ENCODE peak calls at places on chromosomes 16 and 17, in ten cellular contexts. N is mucosa of descending colon, V is tibial artery, F is heart left ventricle, D is transverse colon, Q is uterus, R is GM12864, O is mammary epithelial cell, B is tibial nerve, H is B cell. M is an unnamed sample.

GRCh38 chr17:47696717-47697642 is 3.0 kb downstream of the TBKBP1 start:
- DNase-seq in N (no peak), V (no peak), F (no peak), D (no peak), Q (peak; percentile 11), R (no peak), O (no peak), B (no peak), H (no peak), M (no peak)

GRCh38 chr17:8687732-8688131 is 56.9 kb downstream of the CCDC42 start:
- DNase-seq in N (no peak), V (no peak), F (no peak), D (no peak), Q (no peak), R (no peak), O (no peak), B (no peak), H (no peak), M (no peak)

GRCh38 chr17:58328195-58329034 is at the start of gene TSPOAP1:
- DNase-seq in N (no peak), V (no peak), F (no peak), D (peak; percentile 46), Q (no peak), R (peak; percentile 91), O (no peak), B (no peak), H (peak; percentile 85), M (no peak)

GRCh38 chr17:27671591-27671910 is 40.6 kb downstream of the LGALS9 start:
- DNase-seq in N (no peak), V (no peak), F (no peak), D (no peak), Q (no peak), R (no peak), O (no peak), B (no peak), H (no peak), M (no peak)

GRCh38 chr17:16989230-16989952 is 17.5 kb upstream of the TNFRSF13B start:
- DNase-seq in N (peak; percentile 62), V (no peak), F (no peak), D (peak; percentile 73), Q (no peak), R (peak; percentile 91), O (no peak), B (no peak), H (peak; percentile 56), M (no peak)

GRCh38 chr16:47503936-47504335 is 42.8 kb downstream of the PHKB start:
- DNase-seq in N (no peak), V (no peak), F (no peak), D (no peak), Q (no peak), R (no peak), O (peak; percentile 53), B (no peak), H (no peak), M (no peak)

GRCh38 chr17:30212750-30213149 is 22.7 kb downstream of the SLC6A4 start:
- DNase-seq in N (no peak), V (no peak), F (no peak), D (no peak), Q (no peak), R (peak; percentile 41), O (no peak), B (no peak), H (no peak), M (peak; percentile 40)

GRCh38 chr17:66405836-66406679 is 103.6 kb downstream of the PRKCA start:
- DNase-seq in N (no peak), V (no peak), F (no peak), D (no peak), Q (no peak), R (no peak), O (no peak), B (no peak), H (no peak), M (no peak)

GRCh38 chr16:54503011-54503410 is 216.4 kb upstream of the IRX3 start:
- DNase-seq in N (peak; percentile 47), V (no peak), F (peak; percentile 73), D (peak; percentile 36), Q (no peak), R (no peak), O (no peak), B (no peak), H (no peak), M (no peak)

GRCh38 chr16:69150146-69150865 is 17.9 kb downstream of the UTP4 start:
- DNase-seq in N (peak; percentile 92), V (peak; percentile 54), F (peak; percentile 52), D (peak; percentile 60), Q (peak; percentile 78), R (no peak), O (peak; percentile 47), B (no peak), H (peak; percentile 67), M (no peak)

GRCh38 chr17:48549909-48550308 is 5.0 kb upstream of the HOXB2 start:
- DNase-seq in N (no peak), V (no peak), F (no peak), D (no peak), Q (no peak), R (no peak), O (peak; percentile 57), B (no peak), H (no peak), M (no peak)

GRCh38 chr17:78129385-78130079 is 977 bp upstream of the TMC6 start:
- DNase-seq in N (no peak), V (no peak), F (no peak), D (peak; percentile 50), Q (no peak), R (no peak), O (no peak), B (no peak), H (no peak), M (no peak)

GRCh38 chr17:7367083-7367482 is 12.1 kb downstream of the TMEM95 start:
- DNase-seq in N (no peak), V (no peak), F (no peak), D (no peak), Q (no peak), R (no peak), O (no peak), B (no peak), H (no peak), M (no peak)

GRCh38 chr16:30977502-30977901 is 7.5 kb upstream of the HSD3B7 start:
- DNase-seq in N (no peak), V (no peak), F (no peak), D (no peak), Q (no peak), R (no peak), O (no peak), B (no peak), H (no peak), M (no peak)
- TF ChIP-seq CTCF in N (no peak), V (no peak), F (peak; percentile 16), D (no peak), Q (no peak), R (peak; percentile 56), O (peak; percentile 30), B (no peak), H (peak; percentile 23), M (no peak)

DNA sequence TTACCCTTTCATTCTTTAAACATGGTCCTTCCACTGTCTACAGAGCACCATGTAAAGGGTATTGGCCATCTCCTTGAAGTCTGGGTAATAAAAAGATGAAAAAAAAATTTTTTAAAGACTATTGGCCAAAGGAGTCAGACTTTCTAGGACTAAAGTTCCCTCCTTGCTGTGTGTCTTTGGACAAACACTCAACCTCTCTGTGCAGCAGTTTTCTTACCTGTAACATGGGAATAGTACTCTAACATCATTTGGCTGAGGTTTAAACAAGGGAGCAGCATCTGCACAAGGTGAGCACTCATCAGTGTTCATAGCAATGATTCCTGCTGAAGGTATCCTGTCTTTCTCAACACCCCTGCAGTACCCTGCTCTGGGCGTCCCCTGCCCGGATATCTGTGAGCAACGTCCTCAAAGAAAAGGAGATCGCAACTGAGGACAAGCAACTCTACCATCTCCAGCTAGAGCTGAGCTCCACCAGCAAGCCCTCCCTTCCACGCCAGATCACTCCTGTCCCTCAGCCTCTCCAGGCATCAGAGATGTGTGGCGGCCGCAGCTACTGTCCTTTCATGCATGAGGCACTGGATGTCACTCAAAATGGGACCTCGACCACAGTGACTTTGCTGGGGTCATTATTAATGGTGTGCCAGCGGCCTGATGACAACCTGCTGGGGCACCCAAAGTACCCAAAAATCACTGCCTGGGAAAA is 29.5 kb upstream of the RPH3AL start:
- DNase-seq in N (no peak), V (no peak), F (no peak), D (no peak), Q (no peak), R (no peak), O (no peak), B (no peak), H (no peak), M (no peak)
- TF ChIP-seq CTCF in N (no peak), V (no peak), F (no peak), D (no peak), Q (no peak), R (no peak), O (no peak), B (no peak), H (no peak), M (no peak)

GRCh38 chr16:87305505-87306391 is 11.4 kb downstream of the C16orf95 start:
- DNase-seq in N (peak; percentile 17), V (no peak), F (no peak), D (no peak), Q (no peak), R (no peak), O (peak; percentile 41), B (no peak), H (no peak), M (no peak)
- TF ChIP-seq CTCF in N (no peak), V (no peak), F (no peak), D (no peak), Q (no peak), R (no peak), O (peak; percentile 49), B (no peak), H (no peak), M (no peak)

DNA sequence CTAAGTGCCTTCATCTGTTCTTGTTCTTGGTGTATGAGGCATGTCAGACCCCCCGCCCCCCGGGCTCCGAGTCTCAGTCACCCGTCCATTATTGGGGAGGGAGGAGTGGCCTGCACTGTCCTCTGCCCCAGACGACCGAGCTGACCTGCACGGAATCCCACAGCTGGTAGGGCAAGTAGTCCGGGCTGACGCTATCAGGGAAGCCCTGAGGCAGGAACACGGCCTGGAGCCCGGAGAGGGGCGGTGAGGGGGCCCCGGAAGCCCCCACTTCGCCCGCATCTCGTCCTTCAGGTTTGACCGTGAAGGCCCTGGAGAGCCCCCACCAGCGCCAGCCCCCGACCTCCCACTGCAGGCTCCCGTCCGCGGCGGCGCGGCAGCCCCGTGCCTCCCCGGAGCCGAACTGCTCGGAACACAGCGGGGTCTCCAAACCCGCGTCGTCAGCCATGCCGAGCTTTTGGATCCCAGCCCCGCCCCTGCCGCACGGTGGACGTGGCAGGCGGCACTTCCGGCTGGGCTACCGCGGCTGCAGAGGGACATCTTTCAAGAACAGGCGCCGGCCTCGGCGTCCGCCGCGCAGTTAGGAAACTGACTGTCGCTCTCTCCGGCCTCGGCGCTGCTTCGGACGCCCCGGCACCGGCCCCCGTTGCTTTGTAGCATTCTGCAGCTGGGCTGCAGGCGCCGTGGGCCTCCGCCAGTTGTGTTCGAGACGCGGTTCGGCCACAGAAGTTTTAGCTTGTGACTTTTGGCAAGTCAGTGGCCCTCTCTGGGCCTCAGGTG is at the start of gene RUSF1:
- DNase-seq in N (peak; percentile 95), V (peak; percentile 91), F (peak; percentile 94), D (peak; percentile 93), Q (peak; percentile 88), R (peak; percentile 61), O (peak; percentile 79), B (peak; percentile 85), H (peak; percentile 86), M (peak; percentile 94)
- TF ChIP-seq CTCF in N (no peak), V (no peak), F (no peak), D (no peak), Q (peak; percentile 9), R (no peak), O (no peak), B (peak; percentile 43), H (no peak), M (no peak)